ENCODE peak calls at places on chromosome 1, in seven cellular contexts. W is nephron progenitor cell, Z is neural crest cell, S is AML-193, H is heart right ventricle, J is AG08396, X is astrocyte of the spinal cord. B is an unnamed sample.

GRCh38 chr1:87325982-87326738 is 2.5 kb upstream of the LMO4 start:
- DNase-seq in X (peak), H (peak), J (no peak), Z (peak), S (peak), W (peak), B (peak)

GRCh38 chr1:12179111-12179519 is 12.3 kb downstream of the TNFRSF1B start:
- DNase-seq in X (peak), H (no peak), Z (no peak), W (no peak), J (peak), S (no peak), B (no peak)

GRCh38 chr1:171655215-171656116 is 3.0 kb upstream of the MYOC start:
- DNase-seq in J (peak), H (peak), W (peak), X (peak), S (no peak), Z (peak), B (peak)

GRCh38 chr1:52268372-52268771 is 97.6 kb downstream of the CC2D1B start:
- DNase-seq in Z (no peak), X (peak), H (no peak), J (peak), W (no peak), S (no peak), B (no peak)

GRCh38 chr1:74425669-74426068 is 86.7 kb downstream of the LRRC53 start:
- DNase-seq in H (no peak), J (no peak), X (peak), Z (no peak), W (no peak), S (no peak), B (no peak)

GRCh38 chr1:58727363-58727762 is 27.5 kb upstream of the MYSM1 start:
- DNase-seq in X (peak), W (no peak), H (no peak), S (no peak), Z (no peak), J (peak), B (no peak)

GRCh38 chr1:230163205-230163604 is 96.2 kb downstream of the GALNT2 start:
- DNase-seq in H (no peak), W (no peak), Z (no peak), S (no peak), J (peak), X (peak), B (no peak)

GRCh38 chr1:226656601-226657277 is 82.3 kb downstream of the ITPKB start:
- DNase-seq in X (peak), W (no peak), J (peak), S (no peak), Z (no peak), H (no peak), B (no peak)

GRCh38 chr1:17287377-17287776 is 20.6 kb upstream of the PADI4 start:
- DNase-seq in W (no peak), X (peak), H (no peak), J (peak), Z (no peak), S (peak), B (no peak)

GRCh38 chr1:24189528-24189927 is 2.4 kb upstream of the IFNLR1 start:
- DNase-seq in X (no peak), Z (no peak), J (no peak), H (no peak), W (no peak), S (no peak), B (no peak)

GRCh38 chr1:212256404-212256803 is 28.8 kb upstream of the PPP2R5A start:
- DNase-seq in S (peak), W (no peak), Z (no peak), J (no peak), H (no peak), X (no peak), B (no peak)

B was measured in HEK293T.